ENCODE peak calls at places on chromosomes 4 and X, in four cellular contexts. M is IMR-90, G is H1, P is H9. C is an unnamed sample.

GRCh38 chrX:50691820-50692219 is 122.2 kb downstream of the SHROOM4 start:
- DNase-seq in G (no peak), M (peak), P (peak), C (peak)

GRCh38 chr4:108834787-108835384 is 72.0 kb upstream of the ETNPPL start:
- DNase-seq in P (no peak), G (no peak), M (peak), C (peak)

GRCh38 chr4:8329859-8330761 is 60.6 kb downstream of the HTRA3 start:
- DNase-seq in P (peak), G (no peak), M (no peak), C (no peak)

GRCh38 chr4:4859799-4860380 is 425 bp downstream of the MSX1 start:
- DNase-seq in G (no peak), P (no peak), M (no peak), C (no peak)

GRCh38 chrX:63922221-63922620 is 137.2 kb upstream of the ARHGEF9 start:
- DNase-seq in M (peak), G (no peak), P (no peak), C (no peak)

GRCh38 chr4:140081582-140082398 is 72.2 kb downstream of the MAML3 start:
- DNase-seq in G (no peak), M (no peak), P (no peak), C (no peak)

GRCh38 chr4:95614684-95615205 is 66.0 kb upstream of the UNC5C start:
- DNase-seq in M (no peak), P (no peak), G (no peak), C (no peak)

GRCh38 chr4:83629945-83630684 is 94.2 kb downstream of the GPAT3 start:
- DNase-seq in G (no peak), P (no peak), M (peak), C (no peak)

DNA sequence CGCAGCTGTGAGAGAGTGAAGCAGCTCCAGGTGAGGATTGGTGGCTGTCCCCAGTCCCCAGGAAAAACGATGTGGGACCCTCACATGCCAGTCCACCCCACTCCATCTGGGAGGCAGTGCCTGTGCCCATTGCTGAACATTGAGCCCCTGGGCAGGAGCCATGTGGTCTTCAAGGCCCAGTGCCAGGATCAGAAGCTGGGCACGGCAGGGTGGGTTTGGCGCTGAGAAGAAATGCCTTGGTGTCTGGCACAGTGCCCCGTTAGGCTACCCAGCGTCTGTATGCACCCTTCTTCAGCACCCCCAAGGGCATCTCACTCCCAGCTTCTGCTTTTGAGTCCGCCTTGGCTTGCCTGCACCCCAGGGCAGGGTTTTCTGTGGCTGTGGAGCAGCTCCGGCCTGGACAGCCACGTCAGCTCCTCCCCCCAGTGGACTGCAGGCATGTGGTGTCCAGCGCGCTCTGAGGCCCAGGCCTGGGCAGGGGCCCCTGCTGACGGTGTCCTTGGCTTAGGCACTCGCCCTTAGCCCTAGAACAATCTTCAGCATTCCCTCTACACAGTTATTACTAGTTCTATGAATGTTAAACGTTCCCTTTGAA is 28.6 kb downstream of the RGS12 start:
- DNase-seq in P (no peak), G (no peak), M (no peak), C (no peak)
- H2BK5ac ChIP-seq in P (no peak), G (no peak), M (no peak), C (no peak)

DNA sequence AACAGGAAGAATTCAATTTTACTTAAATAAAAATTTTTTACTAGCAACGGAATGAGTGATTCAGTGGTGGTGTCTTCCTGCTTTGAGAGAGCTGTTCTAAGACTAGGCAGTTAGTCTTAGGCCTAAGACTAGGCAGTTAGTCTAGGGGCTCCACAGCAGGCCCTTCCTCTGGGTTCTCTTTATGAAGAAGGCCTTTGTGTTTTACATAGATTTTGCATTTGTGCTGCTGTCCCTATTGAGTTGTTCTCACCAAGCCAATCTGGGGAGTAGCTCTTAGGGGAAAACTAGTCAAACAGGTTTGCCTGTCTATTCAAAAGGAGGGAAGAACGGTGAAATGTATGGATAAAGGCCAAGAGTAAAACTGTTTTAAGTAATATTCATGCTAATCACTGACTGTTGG is 7.6 kb downstream of the UGT8 start:
- DNase-seq in P (peak), M (no peak), G (no peak), C (peak)
- H4K5ac ChIP-seq in P (no peak), M (no peak), G (no peak), C (no peak)

DNA sequence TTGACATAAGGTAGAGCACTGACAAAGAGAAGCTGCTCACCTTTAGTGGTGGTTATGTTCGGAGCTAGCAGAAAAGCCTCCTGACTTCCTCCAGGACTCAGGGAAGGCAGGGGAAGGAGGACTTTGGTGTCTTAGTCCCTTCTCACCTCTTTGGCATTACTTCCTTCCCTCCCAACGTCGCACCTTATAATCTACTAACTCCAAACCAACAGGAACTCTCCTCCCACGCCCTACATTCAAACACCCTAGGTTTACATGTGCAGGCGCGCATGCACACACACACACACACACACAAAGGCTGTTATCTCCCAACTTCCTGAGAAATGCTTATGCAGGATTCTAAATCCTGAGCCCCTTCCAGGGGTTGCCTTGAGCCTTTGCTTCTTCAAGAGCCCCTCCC is 157.7 kb upstream of the STS start:
- DNase-seq in M (no peak), P (no peak), G (no peak), C (peak)
- H3K56ac ChIP-seq in M (no peak), P (no peak), G (no peak), C (no peak)

DNA sequence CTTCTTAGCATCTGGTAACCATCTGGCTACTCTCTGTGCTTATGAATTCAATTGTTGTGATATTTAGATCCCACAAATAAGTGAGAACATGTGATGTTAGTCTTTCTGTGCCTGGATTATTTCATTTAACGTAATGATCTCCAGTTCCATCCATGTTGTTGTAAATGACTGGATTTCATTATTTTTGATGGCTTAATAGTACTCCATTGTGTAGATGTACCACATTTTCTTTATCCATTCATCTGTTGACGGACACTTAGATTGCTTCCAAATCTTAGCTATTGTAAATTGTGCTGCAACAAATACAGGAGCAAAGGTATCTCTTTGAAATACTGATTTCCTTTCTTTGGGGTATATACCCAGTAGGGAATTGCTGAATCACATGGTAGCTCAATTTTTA is 30.0 kb upstream of the TMEM47 start:
- DNase-seq in G (no peak), P (no peak), M (no peak), C (no peak)
- H2BK5ac ChIP-seq in G (no peak), P (no peak), M (no peak), C (no peak)

DNA sequence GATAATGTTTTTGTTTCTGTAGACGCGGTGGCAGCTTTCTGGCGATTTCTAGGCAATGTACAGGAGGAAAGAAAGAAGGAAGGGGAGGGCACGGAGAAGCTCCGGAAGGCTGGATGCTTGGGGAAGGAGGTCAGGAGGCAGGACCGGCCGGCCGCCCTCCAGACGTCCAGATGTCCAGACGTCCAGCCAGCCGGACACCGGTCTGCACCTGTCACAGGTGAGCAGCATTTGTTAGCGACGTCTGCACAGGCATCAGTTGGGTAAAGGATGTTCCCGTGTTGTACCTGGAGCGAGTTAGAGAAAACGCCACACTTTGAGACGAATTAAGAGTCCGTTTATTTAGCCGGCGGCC is 90.0 kb upstream of the PPP2R3B start:
- DNase-seq in G (no peak), M (no peak), P (no peak), C (no peak)
- H4K5ac ChIP-seq in G (no peak), M (no peak), P (no peak), C (no peak)

GRCh38 chrX:49286581-49286980 is 16.9 kb upstream of the GAGE10 start:
- DNase-seq in P (no peak), M (no peak), G (no peak), C (no peak)

GRCh38 chrX:49292400-49293362 is 10.8 kb upstream of the GAGE10 start:
- DNase-seq in M (no peak), P (no peak), G (no peak), C (no peak)

GRCh38 chrX:49287665-49288064 is 15.8 kb upstream of the GAGE10 start:
- DNase-seq in P (no peak), M (no peak), G (no peak), C (no peak)

GRCh38 chrX:49290215-49290614 is 13.2 kb upstream of the GAGE10 start:
- DNase-seq in M (no peak), G (no peak), P (no peak), C (no peak)

DNA sequence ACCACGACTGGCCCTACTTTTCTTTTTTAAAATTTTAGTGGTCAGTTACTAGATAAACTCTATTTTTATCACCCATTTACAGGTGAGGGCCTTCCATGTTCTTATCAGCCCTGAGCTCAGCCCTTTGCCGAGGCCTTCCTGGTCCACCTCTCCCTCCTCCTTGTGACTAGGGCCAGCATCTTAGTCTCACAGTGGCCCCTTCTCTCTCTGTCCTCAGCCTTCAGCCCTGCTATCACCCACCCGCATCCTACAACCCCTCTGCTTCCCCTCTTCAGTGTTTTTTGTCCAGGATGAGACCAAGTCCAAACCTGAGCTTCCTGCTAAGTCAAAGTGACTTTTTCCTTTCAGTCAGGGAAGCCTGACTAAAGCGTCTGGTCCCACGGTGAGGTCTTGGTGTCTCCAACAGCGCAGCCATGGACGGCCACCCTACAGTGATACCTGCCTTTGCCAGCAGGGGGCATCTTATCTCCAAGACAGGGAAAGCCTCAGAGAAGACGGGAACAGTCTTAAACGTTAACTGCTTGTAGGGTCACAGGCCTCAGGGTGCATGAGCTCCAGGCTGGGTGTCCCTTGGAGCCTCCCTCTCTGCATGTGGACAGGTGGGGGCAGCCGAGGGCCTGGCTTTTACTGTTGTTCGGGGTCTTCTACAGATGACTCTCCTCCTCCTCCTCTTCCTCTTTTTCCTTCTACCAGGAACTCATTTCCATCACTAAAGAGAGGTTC is 11.7 kb upstream of the GAGE10 start:
- DNase-seq in P (peak), M (peak), G (peak), C (peak)
- H3K56ac ChIP-seq in P (no peak), M (no peak), G (no peak), C (no peak)

GRCh38 chr4:2462992-2463762 is 5.7 kb upstream of the RNF4 start:
- DNase-seq in G (no peak), P (peak), M (no peak), C (peak)
- H2BK5ac ChIP-seq in G (no peak), P (no peak), M (no peak), C (no peak)

DNA sequence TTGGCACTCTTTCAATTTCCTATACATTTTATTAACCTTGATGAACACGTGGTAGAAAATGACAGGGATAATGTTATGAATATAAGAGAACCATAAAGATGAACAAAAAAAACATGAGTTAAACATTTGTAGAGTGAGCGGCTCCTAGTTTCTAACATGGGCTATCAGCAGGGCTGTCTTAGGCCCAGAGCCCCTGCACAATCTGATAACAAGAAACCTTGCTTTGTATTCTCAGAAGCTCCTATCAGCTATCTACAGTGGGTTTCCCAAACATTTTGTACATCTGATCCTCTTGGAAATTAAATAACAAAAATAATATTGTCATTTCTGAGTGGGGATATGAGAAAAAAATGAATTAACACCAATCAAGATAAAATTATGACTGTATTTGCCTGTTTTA is 10.6 kb upstream of the RBPJ start:
- DNase-seq in M (no peak), P (no peak), G (no peak), C (no peak)
- H4K5ac ChIP-seq in M (no peak), P (no peak), G (no peak), C (no peak)

GRCh38 chr4:78800965-78801364 is 24.8 kb downstream of the BMP2K start:
- DNase-seq in G (no peak), M (no peak), P (no peak), C (no peak)
- H3K56ac ChIP-seq in G (no peak), M (no peak), P (no peak), C (no peak)

C was measured in mesendoderm.